ENCODE peak calls at places on chromosomes 12 and 14, in eight cellular contexts. H is fibroblast of lung, Q is keratinocyte, A is neural progenitor cell, T is PC-9, X is GM23248, L is PC-3, E is GM12878. K is an unnamed sample.

GRCh38 chr14:101353422-101353821 is 207.9 kb upstream of the DIO3 start:
- DNase-seq in H (no peak), Q (no peak), A (no peak), T (no peak), X (no peak), L (no peak), E (no peak), K (no peak)

GRCh38 chr12:107458163-107458562 is 227.4 kb upstream of the PWP1 start:
- DNase-seq in H (no peak), Q (no peak), A (no peak), T (no peak), X (no peak), L (no peak), E (no peak), K (no peak)

GRCh38 chr12:27652174-27652763 is 44.0 kb upstream of the REP15 start:
- DNase-seq in H (peak; percentile 66), Q (peak; percentile 65), A (peak; percentile 92), T (peak; percentile 42), X (peak; percentile 88), L (peak; percentile 97), E (peak; percentile 8), K (peak; percentile 52)

GRCh38 chr14:75428230-75429104 is 645 bp downstream of the JDP2 start:
- DNase-seq in H (peak; percentile 32), Q (no peak), A (no peak), T (no peak), X (peak; percentile 73), L (no peak), E (no peak), K (no peak)

GRCh38 chr14:35669782-35670181 is 135.8 kb downstream of the INSM2 start:
- DNase-seq in H (peak; percentile 63), Q (no peak), A (no peak), T (peak; percentile 93), X (peak; percentile 56), L (peak; percentile 98), E (no peak), K (peak; percentile 46)

GRCh38 chr14:21219561-21220111 is 49.6 kb downstream of the HNRNPC start:
- DNase-seq in H (no peak), Q (no peak), A (no peak), T (no peak), X (no peak), L (no peak), E (no peak), K (no peak)

GRCh38 chr12:10554228-10554970 is 48.7 kb downstream of the EIF2S3B start:
- DNase-seq in H (no peak), Q (no peak), A (no peak), T (no peak), X (no peak), L (no peak), E (no peak), K (no peak)

GRCh38 chr14:104319489-104320241 is 181.3 kb downstream of the KIF26A start:
- DNase-seq in H (no peak), Q (no peak), A (no peak), T (no peak), X (no peak), L (no peak), E (no peak), K (no peak)

GRCh38 chr12:47979686-47980085 is 16.3 kb downstream of the TMEM106C start:
- DNase-seq in H (no peak), Q (no peak), A (no peak), T (no peak), X (no peak), L (no peak), E (no peak), K (no peak)

GRCh38 chr12:102806110-102806509 is 110.9 kb downstream of the PAH start:
- DNase-seq in H (no peak), Q (no peak), A (no peak), T (no peak), X (no peak), L (no peak), E (no peak), K (no peak)

GRCh38 chr12:46354799-46355194 is 17.8 kb downstream of the SLC38A2 start:
- DNase-seq in H (no peak), Q (no peak), A (no peak), T (peak; percentile 37), X (no peak), L (no peak), E (no peak), K (no peak)

GRCh38 chr14:34211732-34212131 is 250.3 kb downstream of the SPTSSA start:
- DNase-seq in H (peak; percentile 44), Q (no peak), A (no peak), T (no peak), X (peak; percentile 74), L (peak; percentile 51), E (peak; percentile 45), K (peak; percentile 41)

GRCh38 chr14:62347658-62348057 is 585.4 kb downstream of the SNAPC1 start:
- DNase-seq in H (no peak), Q (no peak), A (no peak), T (no peak), X (no peak), L (no peak), E (no peak), K (no peak)

GRCh38 chr14:75832621-75833297 is 149.0 kb downstream of the TGFB3 start:
- DNase-seq in H (peak; percentile 91), Q (no peak), A (no peak), T (no peak), X (peak; percentile 70), L (peak; percentile 72), E (no peak), K (peak; percentile 91)

GRCh38 chr12:2904260-2904659 is 13.6 kb downstream of the TULP3 start:
- DNase-seq in H (no peak), Q (no peak), A (no peak), T (no peak), X (no peak), L (no peak), E (no peak), K (no peak)

GRCh38 chr12:81261508-81262207 is 183.8 kb downstream of the ACSS3 start:
- DNase-seq in H (no peak), Q (no peak), A (no peak), T (no peak), X (peak; percentile 3), L (no peak), E (no peak), K (no peak)

DNA sequence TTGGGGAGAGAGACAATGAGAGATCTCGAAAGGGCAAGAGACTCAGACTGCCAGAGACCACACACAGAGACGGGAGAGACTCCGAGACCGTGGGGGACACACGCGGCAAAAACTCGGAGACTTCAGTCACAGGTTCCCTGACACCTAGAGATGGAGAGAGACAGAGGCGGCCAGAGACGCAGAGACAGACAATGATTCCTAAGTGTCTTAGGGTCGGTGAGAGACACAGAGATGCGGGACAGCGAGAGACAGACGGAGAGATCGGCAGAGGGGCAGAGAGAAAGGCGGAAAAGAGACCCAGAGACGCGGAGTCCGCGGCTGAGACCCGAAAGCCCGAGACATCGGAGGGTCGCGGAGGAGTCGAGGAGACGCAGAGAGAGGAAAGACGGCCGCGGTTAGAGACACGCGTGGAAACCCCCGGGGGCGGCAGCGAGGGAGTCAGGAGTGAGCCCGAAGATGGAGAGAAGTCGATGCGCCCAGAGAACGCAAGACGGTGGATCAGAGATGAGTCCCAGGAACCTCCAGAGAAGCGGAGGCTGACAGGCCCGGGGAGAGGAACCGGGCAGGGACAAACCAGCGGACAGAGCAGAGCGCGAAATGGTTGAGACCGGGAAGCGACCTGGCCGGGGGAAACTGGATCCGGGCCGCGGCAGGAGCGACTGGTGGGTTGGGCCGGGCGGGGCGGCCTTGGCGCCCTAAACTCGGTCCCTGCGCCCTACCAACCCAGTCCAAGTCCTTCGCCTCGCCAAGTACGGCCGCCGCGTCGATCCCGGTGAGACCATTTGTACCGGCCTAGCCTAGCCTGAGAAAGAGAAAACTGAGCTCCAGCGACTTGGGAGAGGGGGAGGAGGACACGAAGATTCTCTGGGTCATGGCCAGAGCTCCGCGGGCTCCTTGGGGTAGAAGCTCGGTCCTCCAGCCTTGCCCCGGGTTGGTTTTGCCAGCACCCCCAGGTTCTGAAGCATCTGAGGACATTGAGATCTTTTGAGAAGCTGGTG is 7.6 kb downstream of the LHX5 start:
- DNase-seq in H (no peak), Q (no peak), A (peak; percentile 57), T (no peak), X (peak; percentile 39), L (peak; percentile 10), E (no peak), K (no peak)
- TF ChIP-seq EZH2 in H (peak; percentile 99), Q (peak; percentile 98), A (no peak), T (no peak), X (peak; percentile 99), L (no peak), E (no peak), K (peak; percentile 84)

GRCh38 chr12:122048156-122048555 is 26.5 kb downstream of the BCL7A start:
- DNase-seq in H (peak; percentile 84), Q (no peak), A (no peak), T (no peak), X (peak; percentile 31), L (no peak), E (no peak), K (peak; percentile 80)

GRCh38 chr12:122043476-122043875 is 21.8 kb downstream of the BCL7A start:
- DNase-seq in H (no peak), Q (no peak), A (no peak), T (no peak), X (no peak), L (no peak), E (no peak), K (no peak)

GRCh38 chr12:122042910-122043309 is 21.2 kb downstream of the BCL7A start:
- DNase-seq in H (no peak), Q (no peak), A (no peak), T (no peak), X (no peak), L (no peak), E (no peak), K (no peak)

GRCh38 chr12:122046145-122046544 is 24.5 kb downstream of the BCL7A start:
- DNase-seq in H (no peak), Q (no peak), A (no peak), T (no peak), X (no peak), L (no peak), E (no peak), K (no peak)

GRCh38 chr12:122045262-122045661 is 23.6 kb downstream of the BCL7A start:
- DNase-seq in H (no peak), Q (no peak), A (no peak), T (no peak), X (no peak), L (no peak), E (no peak), K (no peak)
- H2AFZ ChIP-seq in H (no peak overlapping the region), Q (no peak overlapping the region), A (no peak overlapping the region), T (no peak overlapping the region), X (no peak overlapping the region), L (no peak overlapping the region), E (no peak overlapping the region), K (no peak overlapping the region)

GRCh38 chr14:73238262-73238852 is 1.1 kb downstream of the PAPLN start:
- DNase-seq in H (peak; percentile 88), Q (no peak), A (peak; percentile 31), T (peak; percentile 59), X (peak; percentile 77), L (peak; percentile 90), E (no peak), K (peak; percentile 84)
- TF ChIP-seq EZH2 in H (peak; percentile 37), Q (peak; percentile 59), A (peak; percentile 53), T (no peak), X (peak; percentile 27), L (peak; percentile 47), E (peak; percentile 32), K (no peak)

GRCh38 chr12:92404259-92404894 is 258.7 kb upstream of the BTG1 start:
- DNase-seq in H (no peak), Q (no peak), A (no peak), T (no peak), X (no peak), L (no peak), E (no peak), K (no peak)
- H2AFZ ChIP-seq in H (no peak overlapping the region), Q (no peak overlapping the region), A (no peak overlapping the region), T (no peak overlapping the region), X (no peak overlapping the region), L (no peak overlapping the region), E (no peak overlapping the region), K (no peak overlapping the region)

K was measured in astrocyte.